ENCODE peak calls at places on chromosomes 2 and 18, in five cellular contexts. One of them, this sample, is unnamed.

GRCh38 chr2:216562689-216563435 is 64.2 kb downstream of the RPL37A start:
- DNase-seq in neural progenitor cell: no peak
- DNase-seq in left colon: no peak
- DNase-seq in NCI-H1694 treated with DMSO at 0.1 percent for 48 hours: no peak
- DNase-seq in activated CD4-positive, alpha-beta T cell treated with anti-CD3 and anti-CD28 coated beads, Interleukin-2, amount 50 U/mL, for 1 hour: no peak
- DNase-seq in this sample: no peak

GRCh38 chr2:205642562-205643350 is 39.5 kb upstream of the NRP2 start:
- DNase-seq in neural progenitor cell: no peak
- DNase-seq in left colon: no peak
- DNase-seq in NCI-H1694 treated with DMSO at 0.1 percent for 48 hours: no peak
- DNase-seq in activated CD4-positive, alpha-beta T cell treated with anti-CD3 and anti-CD28 coated beads, Interleukin-2, amount 50 U/mL, for 1 hour: no peak
- DNase-seq in this sample: peak; percentile 58

GRCh38 chr18:67549946-67550345 is 33.4 kb upstream of the DSEL start:
- DNase-seq in neural progenitor cell: no peak
- DNase-seq in left colon: no peak
- DNase-seq in NCI-H1694 treated with DMSO at 0.1 percent for 48 hours: no peak
- DNase-seq in activated CD4-positive, alpha-beta T cell treated with anti-CD3 and anti-CD28 coated beads, Interleukin-2, amount 50 U/mL, for 1 hour: no peak
- DNase-seq in this sample: no peak

GRCh38 chr2:23673082-23673481 is 253.8 kb downstream of the ATAD2B start:
- DNase-seq in neural progenitor cell: no peak
- DNase-seq in left colon: no peak
- DNase-seq in NCI-H1694 treated with DMSO at 0.1 percent for 48 hours: no peak
- DNase-seq in activated CD4-positive, alpha-beta T cell treated with anti-CD3 and anti-CD28 coated beads, Interleukin-2, amount 50 U/mL, for 1 hour: no peak
- DNase-seq in this sample: no peak

GRCh38 chr2:27378096-27378808 is 2.3 kb downstream of the ZNF513 start:
- DNase-seq in neural progenitor cell: peak; percentile 17
- DNase-seq in left colon: peak; percentile 29
- DNase-seq in NCI-H1694 treated with DMSO at 0.1 percent for 48 hours: no peak
- DNase-seq in activated CD4-positive, alpha-beta T cell treated with anti-CD3 and anti-CD28 coated beads, Interleukin-2, amount 50 U/mL, for 1 hour: no peak
- DNase-seq in this sample: peak; percentile 21

GRCh38 chr2:23600336-23600735 is 215.4 kb downstream of the KLHL29 start:
- DNase-seq in neural progenitor cell: no peak
- DNase-seq in left colon: no peak
- DNase-seq in NCI-H1694 treated with DMSO at 0.1 percent for 48 hours: peak; percentile 80
- DNase-seq in activated CD4-positive, alpha-beta T cell treated with anti-CD3 and anti-CD28 coated beads, Interleukin-2, amount 50 U/mL, for 1 hour: no peak
- DNase-seq in this sample: no peak

GRCh38 chr18:45557779-45558178 is 57.5 kb upstream of the SLC14A2 start:
- DNase-seq in neural progenitor cell: no peak
- DNase-seq in left colon: no peak
- DNase-seq in NCI-H1694 treated with DMSO at 0.1 percent for 48 hours: no peak
- DNase-seq in activated CD4-positive, alpha-beta T cell treated with anti-CD3 and anti-CD28 coated beads, Interleukin-2, amount 50 U/mL, for 1 hour: no peak
- DNase-seq in this sample: no peak

GRCh38 chr2:240366901-240367300 is 68.6 kb upstream of the GPC1 start:
- DNase-seq in neural progenitor cell: no peak
- DNase-seq in left colon: no peak
- DNase-seq in NCI-H1694 treated with DMSO at 0.1 percent for 48 hours: no peak
- DNase-seq in activated CD4-positive, alpha-beta T cell treated with anti-CD3 and anti-CD28 coated beads, Interleukin-2, amount 50 U/mL, for 1 hour: no peak
- DNase-seq in this sample: no peak

GRCh38 chr2:181036848-181037603 is 56.6 kb downstream of the UBE2E3 start:
- DNase-seq in neural progenitor cell: no peak
- DNase-seq in left colon: no peak
- DNase-seq in NCI-H1694 treated with DMSO at 0.1 percent for 48 hours: no peak
- DNase-seq in activated CD4-positive, alpha-beta T cell treated with anti-CD3 and anti-CD28 coated beads, Interleukin-2, amount 50 U/mL, for 1 hour: no peak
- DNase-seq in this sample: peak; percentile 74

GRCh38 chr2:16741508-16741907 is 75.9 kb upstream of the CYRIA start:
- DNase-seq in neural progenitor cell: no peak
- DNase-seq in left colon: no peak
- DNase-seq in NCI-H1694 treated with DMSO at 0.1 percent for 48 hours: no peak
- DNase-seq in activated CD4-positive, alpha-beta T cell treated with anti-CD3 and anti-CD28 coated beads, Interleukin-2, amount 50 U/mL, for 1 hour: no peak
- DNase-seq in this sample: no peak

GRCh38 chr2:126881591-126881990 is 17.1 kb upstream of the TEX51 start:
- DNase-seq in neural progenitor cell: no peak
- DNase-seq in left colon: no peak
- DNase-seq in NCI-H1694 treated with DMSO at 0.1 percent for 48 hours: no peak
- DNase-seq in activated CD4-positive, alpha-beta T cell treated with anti-CD3 and anti-CD28 coated beads, Interleukin-2, amount 50 U/mL, for 1 hour: no peak
- DNase-seq in this sample: no peak

GRCh38 chr18:8006979-8007378 is 439.9 kb downstream of the PTPRM start:
- DNase-seq in neural progenitor cell: no peak
- DNase-seq in left colon: no peak
- DNase-seq in NCI-H1694 treated with DMSO at 0.1 percent for 48 hours: no peak
- DNase-seq in activated CD4-positive, alpha-beta T cell treated with anti-CD3 and anti-CD28 coated beads, Interleukin-2, amount 50 U/mL, for 1 hour: no peak
- DNase-seq in this sample: no peak

GRCh38 chr18:3305354-3305762 is 43.4 kb downstream of the MYL12B start:
- DNase-seq in neural progenitor cell: no peak
- DNase-seq in left colon: no peak
- DNase-seq in NCI-H1694 treated with DMSO at 0.1 percent for 48 hours: no peak
- DNase-seq in activated CD4-positive, alpha-beta T cell treated with anti-CD3 and anti-CD28 coated beads, Interleukin-2, amount 50 U/mL, for 1 hour: peak; percentile 24
- DNase-seq in this sample: peak; percentile 96

GRCh38 chr2:161238559-161239415 is 69.4 kb upstream of the PSMD14 start:
- DNase-seq in neural progenitor cell: peak; percentile 88
- DNase-seq in left colon: peak; percentile 75
- DNase-seq in NCI-H1694 treated with DMSO at 0.1 percent for 48 hours: peak; percentile 80
- DNase-seq in activated CD4-positive, alpha-beta T cell treated with anti-CD3 and anti-CD28 coated beads, Interleukin-2, amount 50 U/mL, for 1 hour: peak; percentile 63
- DNase-seq in this sample: peak; percentile 73

GRCh38 chr2:241871538-241872312 is 2.2 kb downstream of the RTP5 start:
- DNase-seq in neural progenitor cell: no peak
- DNase-seq in left colon: no peak
- DNase-seq in NCI-H1694 treated with DMSO at 0.1 percent for 48 hours: no peak
- DNase-seq in activated CD4-positive, alpha-beta T cell treated with anti-CD3 and anti-CD28 coated beads, Interleukin-2, amount 50 U/mL, for 1 hour: no peak
- DNase-seq in this sample: no peak

GRCh38 chr2:10811552-10811951 is 1.0 kb downstream of the PDIA6 start:
- DNase-seq in neural progenitor cell: peak; percentile 56
- DNase-seq in left colon: no peak
- DNase-seq in NCI-H1694 treated with DMSO at 0.1 percent for 48 hours: no peak
- DNase-seq in activated CD4-positive, alpha-beta T cell treated with anti-CD3 and anti-CD28 coated beads, Interleukin-2, amount 50 U/mL, for 1 hour: no peak
- DNase-seq in this sample: peak; percentile 13

GRCh38 chr2:234399451-234400246 is 97.2 kb downstream of the ARL4C start:
- DNase-seq in neural progenitor cell: no peak
- DNase-seq in left colon: no peak
- DNase-seq in NCI-H1694 treated with DMSO at 0.1 percent for 48 hours: no peak
- DNase-seq in activated CD4-positive, alpha-beta T cell treated with anti-CD3 and anti-CD28 coated beads, Interleukin-2, amount 50 U/mL, for 1 hour: no peak
- DNase-seq in this sample: no peak